ENCODE peak calls at places on chromosomes 13 and 19, in eight cellular contexts. J is sigmoid colon; C is C1 segment of cervical spinal cord; M is stimulated activated CD8-positive, alpha-beta memory T cell treated with anti-CD3 and anti-CD28 coated beads, Interleukin-7, amount 100 ng/mL, for 1 hour; R is stimulated activated CD4-positive, alpha-beta T cell treated with anti-CD3 and anti-CD28 coated beads, TNF-alpha, amount 100 ng/mL, for 4 hours; U is left ventricle myocardium superior; T is NCI-H187; D is left cardiac atrium. K is an unnamed sample.

GRCh38 chr19:46704379-46705076 is 12.4 kb downstream of the PRKD2 start:
- DNase-seq in C (peak; percentile 11), M (peak; percentile 83), T (no peak), J (peak; percentile 85), R (peak; percentile 87), D (peak; percentile 75), U (peak; percentile 87), K (no peak)

GRCh38 chr13:24032252-24032651 is 128.3 kb upstream of the SPATA13 start:
- DNase-seq in R (no peak), T (no peak), D (no peak), U (no peak), C (no peak), M (no peak), J (no peak), K (no peak)

GRCh38 chr19:29528350-29528945 is 2.7 kb downstream of the VSTM2B start:
- DNase-seq in J (peak; percentile 66), U (peak; percentile 75), T (no peak), C (peak; percentile 17), M (peak; percentile 13), D (peak; percentile 59), R (peak; percentile 33), K (peak; percentile 77)

GRCh38 chr13:22800726-22801401 is 379.9 kb upstream of the SGCG start:
- DNase-seq in U (no peak), R (no peak), M (no peak), C (peak; percentile 36), D (peak; percentile 36), J (peak; percentile 68), T (no peak), K (peak; percentile 6)

GRCh38 chr13:29654807-29655547 is 59.5 kb upstream of the SLC7A1 start:
- DNase-seq in D (no peak), C (no peak), R (no peak), U (no peak), M (no peak), T (no peak), J (no peak), K (no peak)

GRCh38 chr13:95677564-95678386 is 836 bp downstream of the DNAJC3 start:
- DNase-seq in J (peak; percentile 85), M (no peak), R (no peak), U (no peak), C (no peak), T (no peak), D (no peak), K (no peak)

GRCh38 chr13:30143671-30144400 is 163.5 kb downstream of the KATNAL1 start:
- DNase-seq in C (no peak), R (no peak), D (no peak), U (no peak), T (no peak), J (no peak), M (no peak), K (no peak)

GRCh38 chr19:41399525-41399924 is 1.9 kb downstream of the BCKDHA start:
- DNase-seq in R (no peak), M (no peak), T (no peak), D (no peak), J (no peak), U (no peak), C (no peak), K (no peak)

GRCh38 chr19:31054430-31054829 is 294.8 kb downstream of the TSHZ3 start:
- DNase-seq in D (no peak), R (peak; percentile 8), U (peak; percentile 40), C (no peak), T (no peak), M (no peak), J (no peak), K (no peak)

GRCh38 chr19:15199652-15200574 is 882 bp downstream of the NOTCH3 start:
- DNase-seq in U (no peak), D (peak; percentile 28), M (no peak), C (no peak), J (no peak), T (no peak), R (no peak), K (no peak)

GRCh38 chr13:108948269-108948671 is 318.9 kb downstream of the MYO16 start:
- DNase-seq in J (no peak), M (no peak), C (no peak), U (no peak), D (no peak), R (no peak), T (no peak), K (no peak)

GRCh38 chr13:58056411-58056810 is 424.9 kb downstream of the PCDH17 start:
- DNase-seq in R (no peak), D (no peak), C (no peak), T (no peak), M (no peak), J (no peak), U (no peak), K (no peak)

GRCh38 chr19:38831142-38831605 is 420 bp downstream of the ECH1 start:
- DNase-seq in U (peak; percentile 87), J (peak; percentile 87), C (peak; percentile 50), M (no peak), D (peak; percentile 70), R (no peak), T (peak; percentile 19), K (peak; percentile 50)

GRCh38 chr13:31200636-31200970 is 828 bp downstream of the B3GLCT start:
- DNase-seq in T (no peak), R (no peak), C (peak; percentile 40), U (peak; percentile 76), M (peak; percentile 14), D (peak; percentile 63), J (peak; percentile 72), K (peak; percentile 61)

GRCh38 chr13:92900455-92900854 is 326.2 kb upstream of the GPC6 start:
- DNase-seq in D (no peak), M (no peak), J (no peak), R (no peak), C (no peak), U (no peak), T (no peak), K (no peak)

GRCh38 chr13:32878172-32878571 is 138.1 kb upstream of the KL start:
- DNase-seq in T (no peak), D (no peak), M (no peak), C (no peak), R (no peak), J (no peak), U (no peak), K (no peak)

GRCh38 chr19:33521480-33522370 is at the start of gene PEPD:
- DNase-seq in M (peak; percentile 62), J (peak; percentile 95), U (peak; percentile 94), T (peak; percentile 90), C (peak; percentile 82), D (peak; percentile 90), R (peak; percentile 77), K (peak; percentile 92)

GRCh38 chr19:29785955-29786589 is 25.7 kb upstream of the CCNE1 start:
- DNase-seq in J (no peak), D (no peak), T (no peak), U (no peak), M (no peak), C (no peak), R (no peak), K (no peak)

GRCh38 chr13:98110749-98111148 is 32.1 kb upstream of the FARP1 start:
- DNase-seq in U (no peak), C (no peak), T (no peak), J (no peak), M (no peak), D (no peak), R (no peak), K (no peak)

GRCh38 chr13:29483211-29483610 is 112.3 kb downstream of the SLC7A1 start:
- DNase-seq in J (no peak), T (no peak), R (no peak), U (peak; percentile 84), D (no peak), C (no peak), M (no peak), K (no peak)

GRCh38 chr19:30722236-30722635 is 350.1 kb downstream of the ZNF536 start:
- DNase-seq in D (no peak), J (no peak), C (no peak), R (no peak), T (no peak), M (no peak), U (no peak), K (no peak)

GRCh38 chr13:21175656-21176194 is 627 bp downstream of the SKA3 start:
- DNase-seq in D (no peak), U (no peak), M (no peak), J (no peak), T (no peak), C (no peak), R (no peak), K (no peak)

GRCh38 chr13:28297341-28297740 is 159.0 kb downstream of the PAN3 start:
- DNase-seq in M (no peak), R (no peak), U (no peak), C (no peak), D (no peak), T (no peak), J (no peak), K (no peak)

GRCh38 chr19:43784981-43785808 is 4.4 kb upstream of the KCNN4 start:
- DNase-seq in D (peak; percentile 51), T (peak; percentile 39), R (no peak), U (peak; percentile 53), C (peak; percentile 15), J (no peak), M (no peak), K (no peak)

GRCh38 chr13:39876258-39876657 is 220.8 kb downstream of the COG6 start:
- DNase-seq in M (no peak), J (no peak), U (no peak), R (no peak), C (no peak), D (no peak), T (no peak), K (no peak)

GRCh38 chr19:42254083-42254849 is 662 bp downstream of the ERF start:
- DNase-seq in D (peak; percentile 76), C (peak; percentile 73), U (peak; percentile 84), M (peak; percentile 53), T (no peak), J (peak; percentile 91), R (peak; percentile 68), K (peak; percentile 73)

K was measured in anterior cingulate cortex.